ENCODE peak calls at places on chromosome 1, in nine cellular contexts. M is fibroblast of mammary gland; D is non-pigmented ciliary epithelial cell; N is Calu3; C is right lobe of liver; O is stimulated activated CD4-positive, alpha-beta T cell treated with anti-CD3 and anti-CD28 coated beads, Interleukin-1b, Interleukin-23, amount 100 ng/mL, for 4 hours; K is NCI-H2081 treated with DMSO at 0.1 percent for 48 hours; T is mucosa of descending colon; Y is OCI-LY7. Z is an unnamed sample.

GRCh38 chr1:186304982-186305949 is 69.8 kb downstream of the TPR start:
- DNase-seq in M (peak), D (no peak), N (no peak), C (no peak), O (no peak), K (no peak), T (no peak), Y (peak), Z (peak)

GRCh38 chr1:181021811-181022434 is 747 bp downstream of the STX6 start:
- DNase-seq in M (peak), D (no peak), N (peak), C (peak), O (peak), K (no peak), T (peak), Y (peak), Z (peak)

GRCh38 chr1:181778630-181779285 is 282.8 kb downstream of the ZNF648 start:
- DNase-seq in M (no peak), D (no peak), N (no peak), C (no peak), O (no peak), K (no peak), T (no peak), Y (no peak), Z (no peak)

GRCh38 chr1:87392241-87393192 is 63.8 kb downstream of the LMO4 start:
- DNase-seq in M (peak), D (peak), N (peak), C (no peak), O (no peak), K (no peak), T (no peak), Y (no peak), Z (peak)

GRCh38 chr1:219812491-219813221 is 115.7 kb downstream of the SLC30A10 start:
- DNase-seq in M (peak), D (peak), N (peak), C (no peak), O (no peak), K (peak), T (no peak), Y (peak), Z (peak)

GRCh38 chr1:1230656-1231399 is 973 bp downstream of the SDF4 start:
- DNase-seq in M (peak), D (no peak), N (no peak), C (no peak), O (no peak), K (no peak), T (peak), Y (no peak), Z (peak)

GRCh38 chr1:156086256-156086662 is 4.0 kb upstream of the MEX3A start:
- DNase-seq in M (peak), D (no peak), N (peak), C (peak), O (no peak), K (no peak), T (no peak), Y (no peak), Z (peak)

GRCh38 chr1:150168960-150169565 is 19.3 kb downstream of the PLEKHO1 start:
- DNase-seq in M (peak), D (no peak), N (peak), C (peak), O (peak), K (no peak), T (peak), Y (peak), Z (peak)

GRCh38 chr1:65209005-65209885 is 61.2 kb downstream of the AK4 start:
- DNase-seq in M (peak), D (peak), N (peak), C (no peak), O (no peak), K (no peak), T (no peak), Y (peak), Z (peak)

GRCh38 chr1:12040457-12041051 is 21.3 kb downstream of the MIIP start:
- DNase-seq in M (peak), D (peak), N (no peak), C (no peak), O (no peak), K (no peak), T (no peak), Y (peak), Z (peak)

GRCh38 chr1:54260810-54261209 is 60.8 kb downstream of the MRPL37 start:
- DNase-seq in M (no peak), D (no peak), N (no peak), C (no peak), O (no peak), K (no peak), T (no peak), Y (no peak), Z (no peak)

GRCh38 chr1:1072849-1073742 is 1.0 kb downstream of the RNF223 start:
- DNase-seq in M (no peak), D (no peak), N (no peak), C (no peak), O (no peak), K (no peak), T (no peak), Y (no peak), Z (no peak)

GRCh38 chr1:70140343-70140742 is 65.0 kb downstream of the LRRC40 start:
- DNase-seq in M (peak), D (peak), N (no peak), C (no peak), O (no peak), K (no peak), T (no peak), Y (no peak), Z (peak)

GRCh38 chr1:2558420-2558819 is 2.2 kb downstream of the TNFRSF14 start:
- DNase-seq in M (no peak), D (no peak), N (no peak), C (no peak), O (no peak), K (no peak), T (no peak), Y (no peak), Z (no peak)

GRCh38 chr1:204453141-204453772 is 41.3 kb downstream of the PIK3C2B start:
- DNase-seq in M (no peak), D (no peak), N (no peak), C (no peak), O (peak), K (no peak), T (no peak), Y (peak), Z (no peak)

GRCh38 chr1:204513117-204513716 is 3.0 kb upstream of the MDM4 start:
- DNase-seq in M (no peak), D (no peak), N (no peak), C (no peak), O (no peak), K (no peak), T (peak), Y (peak), Z (no peak)

GRCh38 chr1:7262611-7263010 is 477.4 kb downstream of the CAMTA1 start:
- DNase-seq in M (no peak), D (no peak), N (peak), C (no peak), O (no peak), K (peak), T (peak), Y (no peak), Z (no peak)

GRCh38 chr1:208089971-208090755 is 154.0 kb downstream of the PLXNA2 start:
- DNase-seq in M (peak), D (no peak), N (no peak), C (no peak), O (no peak), K (no peak), T (no peak), Y (no peak), Z (peak)

GRCh38 chr1:7378346-7379130 is 392.6 kb upstream of the VAMP3 start:
- DNase-seq in M (no peak), D (no peak), N (no peak), C (no peak), O (no peak), K (no peak), T (no peak), Y (no peak), Z (no peak)

GRCh38 chr1:201259476-201260235 is 23.6 kb upstream of the PKP1 start:
- DNase-seq in M (peak), D (no peak), N (no peak), C (no peak), O (no peak), K (no peak), T (peak), Y (no peak), Z (peak)

GRCh38 chr1:167878372-167879160 is 35.4 kb downstream of the ADCY10 start:
- DNase-seq in M (no peak), D (no peak), N (no peak), C (no peak), O (no peak), K (no peak), T (no peak), Y (no peak), Z (no peak)

GRCh38 chr1:25590096-25590824 is 26.3 kb upstream of the MAN1C1 start:
- DNase-seq in M (peak), D (no peak), N (no peak), C (no peak), O (no peak), K (no peak), T (no peak), Y (no peak), Z (peak)

GRCh38 chr1:203930343-203930742 is 68.9 kb downstream of the SNRPE start:
- DNase-seq in M (peak), D (no peak), N (no peak), C (no peak), O (no peak), K (no peak), T (no peak), Y (no peak), Z (no peak)

GRCh38 chr1:105000793-105001192 is 1251.1 kb downstream of the AMY1C start:
- DNase-seq in M (no peak), D (no peak), N (no peak), C (no peak), O (no peak), K (no peak), T (no peak), Y (no peak), Z (no peak)

GRCh38 chr1:12447301-12447700 is 170.7 kb downstream of the DHRS3 start:
- DNase-seq in M (peak), D (peak), N (no peak), C (no peak), O (no peak), K (no peak), T (no peak), Y (no peak), Z (peak)

GRCh38 chr1:221637641-221638041 is 104.2 kb downstream of the DUSP10 start:
- DNase-seq in M (peak), D (peak), N (no peak), C (no peak), O (no peak), K (no peak), T (no peak), Y (no peak), Z (peak)

GRCh38 chr1:201766117-201766863 is 62.7 kb upstream of the IPO9 start:
- DNase-seq in M (peak), D (peak), N (no peak), C (no peak), O (no peak), K (no peak), T (no peak), Y (no peak), Z (peak)

GRCh38 chr1:241888232-241888631 is 40.2 kb downstream of the EXO1 start:
- DNase-seq in M (peak), D (peak), N (no peak), C (no peak), O (no peak), K (no peak), T (no peak), Y (no peak), Z (peak)

GRCh38 chr1:53108646-53109580 is 33.5 kb downstream of the SLC1A7 start:
- DNase-seq in M (peak), D (no peak), N (no peak), C (no peak), O (no peak), K (no peak), T (no peak), Y (no peak), Z (peak)

GRCh38 chr1:204617256-204618147 is 68.0 kb downstream of the LRRN2 start:
- DNase-seq in M (no peak), D (no peak), N (no peak), C (no peak), O (no peak), K (no peak), T (no peak), Y (no peak), Z (no peak)

GRCh38 chr1:170660874-170661645 is 2.9 kb upstream of the PRRX1 start:
- DNase-seq in M (peak), D (no peak), N (no peak), C (no peak), O (no peak), K (no peak), T (no peak), Y (no peak), Z (peak)

GRCh38 chr1:6247651-6248050 is 3.7 kb downstream of the HES3 start:
- DNase-seq in M (no peak), D (no peak), N (no peak), C (no peak), O (no peak), K (no peak), T (no peak), Y (no peak), Z (no peak)

GRCh38 chr1:190067592-190067991 is 410.1 kb downstream of the BRINP3 start:
- DNase-seq in M (no peak), D (peak), N (peak), C (no peak), O (no peak), K (no peak), T (no peak), Y (no peak), Z (no peak)

GRCh38 chr1:112713466-112714312 is 1.4 kb downstream of the PPM1J start:
- DNase-seq in M (no peak), D (no peak), N (no peak), C (peak), O (no peak), K (no peak), T (no peak), Y (peak), Z (no peak)

GRCh38 chr1:214155987-214156567 is 124.9 kb upstream of the SMYD2 start:
- DNase-seq in M (no peak), D (no peak), N (no peak), C (no peak), O (no peak), K (no peak), T (no peak), Y (no peak), Z (no peak)

GRCh38 chr1:25100151-25100841 is 132.0 kb downstream of the SYF2 start:
- DNase-seq in M (no peak), D (no peak), N (no peak), C (no peak), O (no peak), K (no peak), T (no peak), Y (no peak), Z (no peak)